ENCODE peak calls at places on chromosomes 16 and 17, in eight cellular contexts. M is KBM-7, W is transverse colon, A is choroid plexus epithelial cell, C is cardiac fibroblast, V is AG09319, H is progenitor cell of endocrine pancreas, Q is GM04504. E is an unnamed sample.

GRCh38 chr17:35341465-35341992 is 31.9 kb downstream of the SLFN11 start:
- DNase-seq in M (peak), W (no peak), A (no peak), C (no peak), V (no peak), H (no peak), Q (no peak), E (no peak)

GRCh38 chr17:77829871-77830799 is 128.4 kb upstream of the TNRC6C start:
- DNase-seq in M (peak), W (no peak), A (peak), C (peak), V (no peak), H (no peak), Q (no peak), E (no peak)

GRCh38 chr16:50068550-50068949 is 2.8 kb downstream of the HEATR3 start:
- DNase-seq in M (no peak), W (no peak), A (peak), C (peak), V (no peak), H (no peak), Q (no peak), E (no peak)

GRCh38 chr17:45722161-45722560 is 62.0 kb upstream of the CRHR1 start:
- DNase-seq in M (peak), W (no peak), A (peak), C (no peak), V (no peak), H (no peak), Q (no peak), E (no peak)

GRCh38 chr17:21089933-21090888 is 36.6 kb upstream of the DHRS7B start:
- DNase-seq in M (no peak), W (no peak), A (no peak), C (no peak), V (no peak), H (no peak), Q (no peak), E (no peak)

GRCh38 chr17:80345841-80346497 is 69.0 kb upstream of the ENDOV start:
- DNase-seq in M (no peak), W (no peak), A (no peak), C (no peak), V (no peak), H (no peak), Q (no peak), E (no peak)

GRCh38 chr16:67893791-67894399 is 841 bp downstream of the PSKH1 start:
- DNase-seq in M (no peak), W (no peak), A (no peak), C (peak), V (no peak), H (no peak), Q (no peak), E (no peak)

GRCh38 chr17:5745091-5745820 is 160.9 kb upstream of the NLRP1 start:
- DNase-seq in M (no peak), W (no peak), A (no peak), C (no peak), V (no peak), H (no peak), Q (no peak), E (no peak)

GRCh38 chr17:2911035-2911754 is 115.0 kb downstream of the RAP1GAP2 start:
- DNase-seq in M (no peak), W (no peak), A (no peak), C (no peak), V (no peak), H (no peak), Q (no peak), E (no peak)

GRCh38 chr16:69087161-69087581 is 18.3 kb upstream of the HAS3 start:
- DNase-seq in M (peak), W (no peak), A (no peak), C (no peak), V (no peak), H (no peak), Q (no peak), E (no peak)